ENCODE peak calls at places on chromosomes 11 and 22, in eight cellular contexts. N is posterior cingulate gyrus; M is heart left ventricle; W is NCI-H1092 treated with DMSO at 0.1 percent for 48 hours; E is DMS153; V is stimulated activated naive CD8-positive, alpha-beta T cell treated with anti-CD3 and anti-CD28 coated beads, Interleukin-15, amount 100 ng/mL, for 72 hours; Y is ACHN; R is activated CD4-positive, CD25-positive, alpha-beta regulatory T cell. O is an unnamed sample.

GRCh38 chr11:83140691-83141455 is 16.1 kb upstream of the PCF11 start:
- DNase-seq in N (no peak), M (no peak), W (no peak), E (no peak), V (no peak), Y (no peak), R (no peak), O (no peak)

GRCh38 chr11:108697872-108698473 is 33.1 kb downstream of the DDX10 start:
- DNase-seq in N (peak), M (peak), W (peak), E (peak), V (peak), Y (peak), R (no peak), O (peak)

GRCh38 chr22:17781319-17782031 is 7.2 kb upstream of the BID start:
- DNase-seq in N (no peak), M (no peak), W (peak), E (no peak), V (peak), Y (peak), R (no peak), O (no peak)

GRCh38 chr11:115606223-115607220 is 102.3 kb upstream of the CADM1 start:
- DNase-seq in N (no peak), M (peak), W (peak), E (no peak), V (no peak), Y (peak), R (no peak), O (no peak)

GRCh38 chr11:33598426-33599069 is 102.1 kb downstream of the C11orf91 start:
- DNase-seq in N (peak), M (no peak), W (peak), E (peak), V (no peak), Y (no peak), R (no peak), O (peak)

GRCh38 chr11:117930668-117931330 is 1.6 kb upstream of the TMPRSS13 start:
- DNase-seq in N (no peak), M (no peak), W (no peak), E (no peak), V (peak), Y (no peak), R (no peak), O (no peak)

GRCh38 chr11:78857688-78858087 is 283.0 kb upstream of the NARS2 start:
- DNase-seq in N (no peak), M (no peak), W (no peak), E (no peak), V (no peak), Y (no peak), R (no peak), O (no peak)

GRCh38 chr22:31192513-31192912 is 19.6 kb upstream of the LIMK2 start:
- DNase-seq in N (no peak), M (no peak), W (no peak), E (no peak), V (no peak), Y (no peak), R (no peak), O (no peak)

GRCh38 chr11:59078435-59078834 is 7.7 kb upstream of the GLYATL1B start:
- DNase-seq in N (no peak), M (no peak), W (no peak), E (no peak), V (no peak), Y (no peak), R (no peak), O (no peak)

GRCh38 chr22:46798366-46799057 is 36.1 kb downstream of the TBC1D22A start:
- DNase-seq in N (peak), M (peak), W (no peak), E (no peak), V (peak), Y (peak), R (peak), O (peak)